ENCODE peak calls at places on chromosomes 4 and X, in eight cellular contexts. W, Y, C, U, F, M, G and R are unnamed samples.

GRCh38 chr4:82293304-82293703 is 80.5 kb downstream of the HNRNPD start:
- DNase-seq in C (no peak), U (peak), M (no peak), F (no peak), Y (peak), W (peak), G (no peak), R (no peak)

GRCh38 chrX:72352786-72353185 is 47.1 kb upstream of the CITED1 start:
- DNase-seq in W (no peak), M (no peak), U (no peak), Y (no peak), F (no peak), C (no peak), G (no peak), R (no peak)

GRCh38 chrX:103849558-103849957 is 17.5 kb upstream of the RAB9B start:
- DNase-seq in W (no peak), U (no peak), Y (no peak), G (no peak), F (no peak), C (no peak), M (peak), R (no peak)

GRCh38 chr4:102420563-102421221 is 75.4 kb upstream of the SLC39A8 start:
- DNase-seq in Y (peak), W (no peak), F (peak), U (no peak), M (peak), C (no peak), G (no peak), R (peak)

GRCh38 chrX:56726609-56727008 is 2.4 kb upstream of the NBDY start:
- DNase-seq in U (peak), M (peak), G (no peak), C (no peak), Y (peak), F (peak), W (peak), R (peak)

GRCh38 chr4:5992171-5993062 is 25.8 kb downstream of the C4orf50 start:
- DNase-seq in Y (no peak), G (no peak), C (no peak), W (no peak), F (no peak), M (no peak), U (no peak), R (no peak)

GRCh38 chr4:6052679-6053078 is 34.4 kb upstream of the C4orf50 start:
- DNase-seq in G (no peak), F (peak), Y (no peak), W (no peak), M (no peak), C (no peak), U (no peak), R (no peak)

GRCh38 chr4:62131049-62131448 is 930.9 kb downstream of the ADGRL3 start:
- DNase-seq in C (no peak), M (no peak), W (no peak), G (no peak), Y (no peak), F (no peak), U (no peak), R (no peak)

GRCh38 chr4:6692379-6692778 is 1.3 kb upstream of the S100P start:
- DNase-seq in F (no peak), Y (no peak), C (no peak), M (no peak), G (no peak), W (no peak), U (no peak), R (no peak)

GRCh38 chr4:130689182-130689581 is 1593.2 kb downstream of the C4orf33 start:
- DNase-seq in G (no peak), C (no peak), U (no peak), Y (no peak), M (no peak), F (no peak), W (no peak), R (no peak)

GRCh38 chr4:87270144-87270543 is 49.7 kb upstream of the KLHL8 start:
- DNase-seq in C (peak), G (no peak), U (no peak), Y (peak), F (peak), M (peak), W (no peak), R (peak)

DNA sequence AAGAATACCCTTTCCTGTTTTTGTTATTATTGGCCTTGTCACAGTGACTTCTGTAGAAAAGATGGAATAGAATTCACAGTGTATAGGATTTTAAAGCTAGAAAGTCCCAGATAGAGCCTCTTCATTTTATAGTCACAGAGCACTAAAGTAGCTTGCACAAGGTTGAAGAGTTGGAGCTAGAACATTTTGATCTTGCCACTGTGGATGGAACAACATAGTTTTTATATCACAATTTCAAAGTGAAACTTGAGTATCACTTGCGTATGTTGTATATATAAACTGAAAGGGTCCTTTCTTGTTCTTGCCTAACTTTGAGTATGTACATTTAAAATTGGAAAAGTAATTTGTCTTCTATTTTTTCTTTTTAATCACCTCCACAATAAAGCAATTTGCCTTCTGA is 2.7 kb downstream of the USO1 start:
- DNase-seq in G (no peak), U (no peak), Y (no peak), C (no peak), F (no peak), W (no peak), M (no peak), R (no peak)
- H3K4me3 ChIP-seq in G (peak), U (no peak), Y (no peak), C (no peak), F (peak), W (no peak), M (peak), R (peak)

GRCh38 chrX:123965712-123966111 is 4.2 kb downstream of the STAG2 start:
- DNase-seq in M (no peak), F (no peak), Y (no peak), U (no peak), C (no peak), W (no peak), G (no peak), R (no peak)

GRCh38 chrX:123964155-123964554 is 2.6 kb downstream of the STAG2 start:
- DNase-seq in U (no peak), F (peak), C (no peak), Y (peak), M (no peak), G (no peak), W (no peak), R (peak)

GRCh38 chrX:123971963-123972362 is 10.5 kb downstream of the STAG2 start:
- DNase-seq in C (no peak), F (no peak), M (no peak), Y (peak), G (no peak), W (no peak), U (no peak), R (no peak)

GRCh38 chrX:123968383-123969050 is 7.0 kb downstream of the STAG2 start:
- DNase-seq in F (no peak), U (no peak), W (no peak), Y (no peak), M (no peak), C (no peak), G (no peak), R (no peak)

GRCh38 chrX:123967497-123967896 is 6.0 kb downstream of the STAG2 start:
- DNase-seq in M (no peak), W (no peak), F (no peak), Y (no peak), C (no peak), G (no peak), U (no peak), R (no peak)
- H3K4me3 ChIP-seq in M (no peak), W (no peak), F (no peak), Y (no peak), C (no peak), G (no peak), U (no peak), R (no peak)

GRCh38 chrX:12972239-12972638 is 2.7 kb upstream of the TMSB4X start:
- DNase-seq in Y (peak), C (no peak), W (no peak), F (no peak), M (no peak), U (no peak), G (no peak), R (no peak)
- H3K4me3 ChIP-seq in Y (no peak), C (no peak), W (no peak), F (no peak), M (no peak), U (peak), G (no peak), R (no peak)

DNA sequence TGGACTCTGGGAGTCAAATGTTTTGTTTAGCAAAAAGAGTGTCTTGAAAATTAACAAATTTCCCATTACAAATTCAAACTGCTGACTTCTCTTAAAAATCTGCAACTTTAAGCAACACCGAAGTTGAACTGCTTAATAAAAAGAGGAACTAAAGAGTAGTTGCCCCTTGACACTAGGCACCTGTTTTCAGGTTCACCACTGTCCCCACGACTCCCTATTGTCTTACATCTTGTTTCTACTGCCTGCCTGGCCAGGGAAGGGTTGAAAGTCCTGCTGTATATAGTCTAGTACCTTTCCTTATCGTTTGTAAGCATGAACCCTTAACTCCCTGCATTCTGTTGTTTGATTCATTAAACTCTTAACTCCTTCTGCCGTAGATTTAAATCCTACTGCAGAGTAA is 173.8 kb downstream of the SCFD2 start:
- DNase-seq in G (no peak), Y (peak), W (no peak), U (no peak), M (no peak), C (no peak), F (no peak), R (no peak)
- H3K4me3 ChIP-seq in G (no peak), Y (no peak), W (no peak), U (no peak), M (no peak), C (no peak), F (no peak), R (no peak)

GRCh38 chrX:100635989-100636320 is 651 bp downstream of the TSPAN6 start:
- DNase-seq in F (no peak), W (no peak), Y (no peak), C (no peak), G (no peak), M (no peak), U (no peak), R (no peak)
- H3K4me3 ChIP-seq in F (peak), W (no peak), Y (no peak), C (peak), G (peak), M (peak), U (no peak), R (peak)

DNA sequence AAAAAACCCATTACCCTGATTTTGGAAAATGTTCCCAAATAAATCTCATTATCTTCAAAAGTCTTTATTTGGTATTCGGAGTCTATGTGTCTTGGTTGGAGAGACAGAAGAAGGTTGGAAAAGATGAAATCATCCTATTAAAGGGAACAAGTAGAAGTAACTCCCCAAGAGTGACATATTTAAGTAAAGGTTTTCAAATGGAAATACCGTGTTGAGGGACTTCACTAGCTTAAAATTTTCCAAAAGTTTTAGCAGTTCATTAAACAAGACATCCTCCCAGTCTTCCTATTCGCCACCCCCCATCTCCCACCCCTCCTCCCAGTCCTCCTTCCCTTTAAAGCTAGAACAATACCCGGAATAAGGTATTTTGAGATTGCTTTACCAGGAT is 62.7 kb upstream of the CCDC160 start:
- DNase-seq in F (no peak), M (no peak), G (no peak), C (no peak), U (no peak), W (no peak), Y (no peak), R (no peak)
- H3K4me3 ChIP-seq in F (no peak), M (no peak), G (no peak), C (peak), U (no peak), W (no peak), Y (no peak), R (no peak)

GRCh38 chr4:148369919-148370318 is 72.3 kb downstream of the NR3C2 start:
- DNase-seq in W (no peak), F (no peak), G (no peak), U (no peak), C (no peak), M (no peak), Y (no peak), R (no peak)

GRCh38 chr4:148376151-148376550 is 66.1 kb downstream of the NR3C2 start:
- DNase-seq in M (peak), G (no peak), Y (no peak), W (peak), U (peak), C (no peak), F (no peak), R (peak)

GRCh38 chr4:148373093-148373492 is 69.1 kb downstream of the NR3C2 start:
- DNase-seq in U (no peak), G (no peak), M (no peak), F (no peak), C (no peak), Y (no peak), W (no peak), R (no peak)

DNA sequence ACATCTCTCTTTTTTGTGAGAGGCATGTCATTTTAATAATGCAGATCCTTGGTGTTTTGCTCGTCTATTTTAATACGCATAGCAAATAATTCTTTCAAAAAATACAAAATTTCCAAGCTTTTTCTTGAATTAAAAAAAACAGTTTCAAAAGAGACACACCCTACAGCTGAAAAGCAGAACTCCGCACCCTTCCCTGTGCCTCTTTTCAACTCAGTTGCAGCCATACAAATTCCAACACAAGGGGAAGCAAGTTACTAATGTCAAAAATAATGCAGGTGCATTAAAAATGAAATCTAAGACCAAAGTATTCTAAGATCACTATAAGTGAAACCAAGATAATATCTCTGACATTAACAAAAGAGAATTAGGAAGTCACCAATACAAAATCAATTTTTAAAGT is 66.6 kb downstream of the NR3C2 start:
- DNase-seq in C (no peak), Y (no peak), M (no peak), F (no peak), W (no peak), U (no peak), G (no peak), R (no peak)
- H3K4me3 ChIP-seq in C (no peak), Y (no peak), M (no peak), F (no peak), W (no peak), U (no peak), G (no peak), R (no peak)

DNA sequence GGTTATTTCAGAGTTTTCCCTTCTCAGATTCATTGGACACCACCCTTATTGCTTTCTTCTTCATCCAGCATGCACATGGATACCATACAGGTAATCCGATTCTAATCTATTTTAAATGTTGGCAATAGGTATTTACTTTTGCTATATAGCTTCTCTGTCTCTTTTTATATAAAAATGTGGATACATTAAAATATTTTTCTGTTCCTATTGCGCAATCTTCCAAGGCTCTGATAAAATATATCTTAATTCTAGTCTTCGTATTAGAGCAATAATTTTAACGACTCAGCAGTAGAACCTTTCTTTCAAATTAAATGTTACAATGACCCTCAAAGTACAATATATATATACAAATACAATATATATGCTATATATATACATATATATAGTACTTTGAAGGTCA is 239.8 kb downstream of the DCAF12L2 start:
- DNase-seq in W (no peak), F (no peak), U (no peak), C (no peak), M (no peak), Y (no peak), G (no peak), R (no peak)
- H3K4me3 ChIP-seq in W (no peak), F (no peak), U (no peak), C (no peak), M (no peak), Y (no peak), G (no peak), R (no peak)